ENCODE peak calls at places on chromosomes 1 and 21, in eight cellular contexts. H is aorta; W is HT-29; F is K562; D is activated CD4-positive, alpha-beta T cell treated with anti-CD3 and anti-CD28 coated beads, Interleukin-2, amount 50 U/mL, for 4 hours; U is left ventricle myocardium inferior; L is heart left ventricle; K is NCI-H1417. Y is an unnamed sample.

GRCh38 chr1:85172684-85173337 is 28.0 kb downstream of the SYDE2 start:
- DNase-seq in H (no peak), D (no peak), U (no peak), K (no peak), W (no peak), L (no peak), F (peak), Y (no peak)

GRCh38 chr1:5644281-5645134 is 347.7 kb downstream of the NPHP4 start:
- DNase-seq in U (no peak), D (no peak), H (peak), K (no peak), F (no peak), W (no peak), L (no peak), Y (no peak)

GRCh38 chr21:45073301-45074047 is 906 bp upstream of the ADARB1 start:
- DNase-seq in D (no peak), H (peak), L (no peak), F (peak), K (peak), U (no peak), W (peak), Y (no peak)

GRCh38 chr1:233490488-233490887 is 123.4 kb upstream of the KCNK1 start:
- DNase-seq in U (no peak), L (no peak), H (no peak), W (no peak), F (no peak), K (peak), D (no peak), Y (no peak)

GRCh38 chr1:35505911-35506798 is 51.0 kb downstream of the KIAA0319L start:
- DNase-seq in U (no peak), D (peak), H (no peak), F (peak), K (no peak), W (peak), L (peak), Y (peak)

GRCh38 chr1:223712184-223712855 is at the start of gene CAPN2:
- DNase-seq in L (peak), D (peak), H (peak), F (peak), W (peak), U (peak), K (peak), Y (peak)

GRCh38 chr1:19877821-19878636 is 4.2 kb upstream of the OTUD3 start:
- DNase-seq in U (no peak), W (peak), H (no peak), K (no peak), L (no peak), F (no peak), D (no peak), Y (no peak)

GRCh38 chr1:22483121-22483520 is 31.5 kb downstream of the ZBTB40 start:
- DNase-seq in W (no peak), L (no peak), K (no peak), H (no peak), D (no peak), U (no peak), F (no peak), Y (no peak)

GRCh38 chr1:7899741-7900140 is 40.9 kb downstream of the TNFRSF9 start:
- DNase-seq in U (no peak), K (no peak), W (no peak), L (no peak), H (no peak), D (no peak), F (no peak), Y (peak)

GRCh38 chr1:64192290-64192689 is 11.1 kb upstream of the UBE2U start:
- DNase-seq in U (no peak), F (no peak), H (no peak), L (no peak), W (no peak), K (no peak), D (no peak), Y (no peak)

GRCh38 chr1:116667577-116668105 is at the start of gene IGSF3:
- DNase-seq in L (peak), H (peak), K (peak), D (peak), U (peak), W (peak), F (peak), Y (no peak)

GRCh38 chr1:108661030-108661609 is at the start of gene HENMT1:
- DNase-seq in W (peak), D (peak), L (peak), K (peak), U (peak), H (peak), F (no peak), Y (peak)

GRCh38 chr1:25927541-25928265 is 21.5 kb upstream of the STMN1 start:
- DNase-seq in F (no peak), U (no peak), L (no peak), K (peak), D (no peak), W (no peak), H (no peak), Y (no peak)

GRCh38 chr1:205533729-205534443 is 29.4 kb downstream of the CDK18 start:
- DNase-seq in H (peak), W (no peak), K (peak), L (no peak), D (no peak), F (no peak), U (no peak), Y (no peak)

GRCh38 chr1:227572752-227573151 is 9.4 kb downstream of the ZNF678 start:
- DNase-seq in D (no peak), L (peak), K (no peak), H (no peak), W (no peak), U (no peak), F (no peak), Y (no peak)

GRCh38 chr1:61198554-61198953 is 116.2 kb downstream of the NFIA start:
- DNase-seq in D (no peak), W (no peak), H (no peak), K (no peak), F (no peak), L (no peak), U (no peak), Y (no peak)

GRCh38 chr1:233477359-233477758 is 136.5 kb upstream of the KCNK1 start:
- DNase-seq in K (no peak), H (no peak), F (no peak), U (no peak), W (peak), L (no peak), D (no peak), Y (no peak)

GRCh38 chr1:173478099-173478555 is 992 bp downstream of the PRDX6 start:
- DNase-seq in H (peak), F (peak), W (peak), K (no peak), D (no peak), U (peak), L (peak), Y (peak)

GRCh38 chr1:58713841-58714240 is 14.0 kb upstream of the MYSM1 start:
- DNase-seq in H (no peak), W (no peak), U (no peak), K (no peak), F (no peak), D (no peak), L (no peak), Y (no peak)

GRCh38 chr1:27549807-27550408 is 54.0 kb downstream of the AHDC1 start:
- DNase-seq in U (peak), K (no peak), L (no peak), W (no peak), D (no peak), F (no peak), H (no peak), Y (no peak)

GRCh38 chr1:67489643-67490042 is 59.4 kb upstream of the SERBP1 start:
- DNase-seq in H (no peak), U (no peak), L (no peak), F (peak), W (peak), K (peak), D (no peak), Y (peak)

GRCh38 chr1:241776911-241777310 is 71.1 kb upstream of the EXO1 start:
- DNase-seq in W (no peak), F (no peak), K (no peak), L (no peak), D (no peak), U (no peak), H (no peak), Y (no peak)

GRCh38 chr1:29022615-29023014 is 101.1 kb downstream of the TMEM200B start:
- DNase-seq in K (no peak), D (no peak), L (no peak), H (no peak), U (no peak), W (no peak), F (no peak), Y (no peak)

GRCh38 chr1:225508538-225509375 is 80.9 kb upstream of the LBR start:
- DNase-seq in L (peak), D (no peak), W (peak), F (no peak), H (no peak), U (no peak), K (peak), Y (peak)

GRCh38 chr1:184210822-184211221 is 159.3 kb downstream of the TSEN15 start:
- DNase-seq in K (no peak), D (no peak), U (no peak), H (peak), L (no peak), F (no peak), W (no peak), Y (no peak)

GRCh38 chr1:157195521-157196244 is 57.5 kb upstream of the ETV3 start:
- DNase-seq in K (no peak), W (no peak), D (no peak), L (no peak), F (no peak), H (no peak), U (no peak), Y (no peak)

Y was measured in astrocyte.